ENCODE peak calls at places on chromosome 12, in eight cellular contexts. One of them, this sample, is unnamed.

GRCh38 chr12:5014269-5014668 is 29.4 kb upstream of the KCNA5 start:
- DNase-seq in endodermal cell: peak
- DNase-seq in AG04449: no peak
- DNase-seq in ELR: no peak
- DNase-seq in Panc1: no peak
- DNase-seq in heart right ventricle: no peak
- DNase-seq in stimulated activated CD4-positive, alpha-beta T cell treated with anti-CD3 and anti-CD28 coated beads, Interleukin-1b, Interleukin-23, amount 100 ng/mL, for 48 hours: no peak
- DNase-seq in substantia nigra: no peak
- DNase-seq in this sample: no peak

GRCh38 chr12:4810219-4810671 is 90.0 kb downstream of the GALNT8 start:
- DNase-seq in substantia nigra: no peak
- DNase-seq in stimulated activated CD4-positive, alpha-beta T cell treated with anti-CD3 and anti-CD28 coated beads, Interleukin-1b, Interleukin-23, amount 100 ng/mL, for 48 hours: no peak
- DNase-seq in Panc1: no peak
- DNase-seq in AG04449: no peak
- DNase-seq in ELR: no peak
- DNase-seq in endodermal cell: no peak
- DNase-seq in heart right ventricle: no peak
- DNase-seq in this sample: no peak

GRCh38 chr12:57240926-57241555 is 9.9 kb downstream of the STAC3 start:
- DNase-seq in AG04449: no peak
- DNase-seq in Panc1: no peak
- DNase-seq in stimulated activated CD4-positive, alpha-beta T cell treated with anti-CD3 and anti-CD28 coated beads, Interleukin-1b, Interleukin-23, amount 100 ng/mL, for 48 hours: peak
- DNase-seq in heart right ventricle: no peak
- DNase-seq in endodermal cell: peak
- DNase-seq in substantia nigra: no peak
- DNase-seq in ELR: peak
- DNase-seq in this sample: no peak

GRCh38 chr12:123132951-123133619 is 17.8 kb downstream of the PITPNM2 start:
- DNase-seq in substantia nigra: no peak
- DNase-seq in AG04449: no peak
- DNase-seq in stimulated activated CD4-positive, alpha-beta T cell treated with anti-CD3 and anti-CD28 coated beads, Interleukin-1b, Interleukin-23, amount 100 ng/mL, for 48 hours: no peak
- DNase-seq in Panc1: no peak
- DNase-seq in heart right ventricle: no peak
- DNase-seq in endodermal cell: no peak
- DNase-seq in ELR: no peak
- DNase-seq in this sample: no peak

GRCh38 chr12:112822056-112822455 is 30.5 kb downstream of the RPH3A start:
- DNase-seq in endodermal cell: peak
- DNase-seq in heart right ventricle: no peak
- DNase-seq in AG04449: no peak
- DNase-seq in Panc1: no peak
- DNase-seq in stimulated activated CD4-positive, alpha-beta T cell treated with anti-CD3 and anti-CD28 coated beads, Interleukin-1b, Interleukin-23, amount 100 ng/mL, for 48 hours: no peak
- DNase-seq in ELR: no peak
- DNase-seq in substantia nigra: no peak
- DNase-seq in this sample: no peak

GRCh38 chr12:76311796-76312195 is 36.4 kb downstream of the BBS10 start:
- DNase-seq in ELR: peak
- DNase-seq in AG04449: peak
- DNase-seq in heart right ventricle: no peak
- DNase-seq in stimulated activated CD4-positive, alpha-beta T cell treated with anti-CD3 and anti-CD28 coated beads, Interleukin-1b, Interleukin-23, amount 100 ng/mL, for 48 hours: no peak
- DNase-seq in Panc1: no peak
- DNase-seq in substantia nigra: no peak
- DNase-seq in endodermal cell: no peak
- DNase-seq in this sample: no peak

GRCh38 chr12:14514154-14514842 is 53.4 kb downstream of the PLBD1 start:
- DNase-seq in endodermal cell: peak
- DNase-seq in substantia nigra: no peak
- DNase-seq in heart right ventricle: no peak
- DNase-seq in stimulated activated CD4-positive, alpha-beta T cell treated with anti-CD3 and anti-CD28 coated beads, Interleukin-1b, Interleukin-23, amount 100 ng/mL, for 48 hours: no peak
- DNase-seq in AG04449: no peak
- DNase-seq in Panc1: no peak
- DNase-seq in ELR: peak
- DNase-seq in this sample: peak

GRCh38 chr12:110224379-110225304 is 56.4 kb upstream of the ATP2A2 start:
- DNase-seq in AG04449: peak
- DNase-seq in substantia nigra: no peak
- DNase-seq in ELR: peak
- DNase-seq in stimulated activated CD4-positive, alpha-beta T cell treated with anti-CD3 and anti-CD28 coated beads, Interleukin-1b, Interleukin-23, amount 100 ng/mL, for 48 hours: no peak
- DNase-seq in endodermal cell: no peak
- DNase-seq in heart right ventricle: no peak
- DNase-seq in Panc1: no peak
- DNase-seq in this sample: no peak

This sample was measured in HEK293T.